ENCODE peak calls at places on chromosome 18, in six cellular contexts. X is transverse colon, U is breast epithelium, M is endothelial cell of umbilical vein, B is HL-60, G is spleen. P is an unnamed sample.

GRCh38 chr18:65017372-65017760 is 733.4 kb upstream of the CDH7 start:
- DNase-seq in B (no peak), U (no peak), M (no peak), X (no peak), G (no peak), P (no peak)

GRCh38 chr18:10965104-10965503 is 184.3 kb downstream of the PIEZO2 start:
- DNase-seq in X (no peak), G (no peak), M (no peak), B (no peak), U (no peak), P (no peak)

GRCh38 chr18:74531043-74531442 is 3.3 kb upstream of the CNDP1 start:
- DNase-seq in X (no peak), U (no peak), G (peak), B (no peak), M (no peak), P (no peak)

GRCh38 chr18:47915229-47915628 is 15.2 kb downstream of the SMAD2 start:
- DNase-seq in B (no peak), G (no peak), U (no peak), X (no peak), M (no peak), P (no peak)

GRCh38 chr18:36045241-36045999 is 21.9 kb downstream of the RPRD1A start:
- DNase-seq in B (no peak), X (no peak), U (no peak), G (no peak), M (no peak), P (no peak)

GRCh38 chr18:26655614-26656400 is 107.5 kb upstream of the KCTD1 start:
- DNase-seq in M (peak), B (no peak), U (peak), G (no peak), X (peak), P (no peak)

GRCh38 chr18:28115149-28115550 is 61.8 kb downstream of the CDH2 start:
- DNase-seq in X (no peak), G (no peak), B (no peak), U (no peak), M (peak), P (no peak)

GRCh38 chr18:10234912-10235439 is 219.5 kb upstream of the APCDD1 start:
- DNase-seq in X (no peak), M (no peak), U (peak), B (no peak), G (no peak), P (no peak)

GRCh38 chr18:9855686-9856085 is 30.1 kb upstream of the TXNDC2 start:
- DNase-seq in U (no peak), X (no peak), B (no peak), G (no peak), M (no peak), P (no peak)

GRCh38 chr18:58668897-58669296 is 2.4 kb upstream of the MALT1 start:
- DNase-seq in M (peak), G (no peak), X (no peak), U (no peak), B (no peak), P (peak)

GRCh38 chr18:67932261-67932660 is 415.7 kb upstream of the DSEL start:
- DNase-seq in X (no peak), U (no peak), M (no peak), B (no peak), G (no peak), P (no peak)

GRCh38 chr18:21663615-21664014 is 41.0 kb downstream of the ABHD3 start:
- DNase-seq in M (no peak), U (no peak), X (no peak), B (no peak), G (no peak), P (no peak)

GRCh38 chr18:61823595-61823994 is 69.2 kb downstream of the RNF152 start:
- DNase-seq in B (no peak), U (no peak), G (no peak), X (no peak), M (no peak), P (no peak)

GRCh38 chr18:4450065-4450676 is 4.9 kb downstream of the DLGAP1 start:
- DNase-seq in X (no peak), G (no peak), U (no peak), M (no peak), B (no peak), P (peak)

GRCh38 chr18:11154983-11155759 is 5.8 kb upstream of the PIEZO2 start:
- DNase-seq in U (no peak), M (no peak), G (no peak), X (no peak), B (no peak), P (no peak)

GRCh38 chr18:14978962-14979535 is 231.1 kb downstream of the ANKRD30B start:
- DNase-seq in X (peak), G (no peak), B (peak), U (no peak), M (peak), P (no peak)

GRCh38 chr18:58305792-58306191 is 261.8 kb downstream of the NEDD4L start:
- DNase-seq in U (no peak), M (no peak), G (no peak), X (no peak), B (no peak), P (no peak)

GRCh38 chr18:10038268-10038667 is 124.5 kb downstream of the VAPA start:
- DNase-seq in U (no peak), B (no peak), X (no peak), M (no peak), G (no peak), P (no peak)

GRCh38 chr18:3441290-3441689 is 8.7 kb upstream of the TGIF1 start:
- DNase-seq in M (peak), G (no peak), B (no peak), U (no peak), X (peak), P (no peak)

GRCh38 chr18:55879331-55879730 is 291.3 kb upstream of the TCF4 start:
- DNase-seq in X (no peak), B (no peak), M (no peak), U (no peak), G (no peak), P (no peak)

GRCh38 chr18:8176105-8176504 is 433.1 kb upstream of the RAB12 start:
- DNase-seq in U (no peak), B (no peak), G (no peak), M (no peak), X (no peak), P (no peak)

GRCh38 chr18:45891806-45892205 is 66.3 kb downstream of the SIGLEC15 start:
- DNase-seq in M (peak), X (no peak), G (no peak), U (no peak), B (no peak), P (no peak)

GRCh38 chr18:5997361-5997760 is 102.0 kb upstream of the TMEM200C start:
- DNase-seq in U (no peak), X (no peak), G (no peak), M (no peak), B (no peak), P (no peak)

GRCh38 chr18:28541941-28542340 is 365.0 kb upstream of the CDH2 start:
- DNase-seq in U (no peak), G (no peak), B (no peak), X (no peak), M (no peak), P (no peak)

GRCh38 chr18:58639751-58640427 is 11.0 kb upstream of the ALPK2 start:
- DNase-seq in X (no peak), B (peak), M (no peak), U (no peak), G (no peak), P (peak)

GRCh38 chr18:46663539-46663938 is 6.5 kb upstream of the LOXHD1 start:
- DNase-seq in M (no peak), U (no peak), B (no peak), X (no peak), G (no peak), P (no peak)

GRCh38 chr18:24138884-24139616 is at the start of gene CABYR:
- DNase-seq in U (peak), B (no peak), M (peak), X (peak), G (peak), P (peak)
- TF ChIP-seq POLR2AphosphoS5 in U (no peak), B (no peak), M (peak), X (peak), G (peak), P (peak)

GRCh38 chr18:78804206-78805030 is 175.2 kb upstream of the SALL3 start:
- DNase-seq in U (no peak), B (no peak), G (peak), X (no peak), M (no peak), P (no peak)

GRCh38 chr18:78809845-78810244 is 169.8 kb upstream of the SALL3 start:
- DNase-seq in X (no peak), B (no peak), G (peak), M (no peak), U (no peak), P (no peak)

GRCh38 chr18:78803104-78803503 is 176.5 kb upstream of the SALL3 start:
- DNase-seq in M (no peak), U (no peak), G (peak), B (no peak), X (no peak), P (no peak)

GRCh38 chr18:78801011-78801410 is 178.6 kb upstream of the SALL3 start:
- DNase-seq in G (peak), M (no peak), B (no peak), U (no peak), X (no peak), P (no peak)

DNA sequence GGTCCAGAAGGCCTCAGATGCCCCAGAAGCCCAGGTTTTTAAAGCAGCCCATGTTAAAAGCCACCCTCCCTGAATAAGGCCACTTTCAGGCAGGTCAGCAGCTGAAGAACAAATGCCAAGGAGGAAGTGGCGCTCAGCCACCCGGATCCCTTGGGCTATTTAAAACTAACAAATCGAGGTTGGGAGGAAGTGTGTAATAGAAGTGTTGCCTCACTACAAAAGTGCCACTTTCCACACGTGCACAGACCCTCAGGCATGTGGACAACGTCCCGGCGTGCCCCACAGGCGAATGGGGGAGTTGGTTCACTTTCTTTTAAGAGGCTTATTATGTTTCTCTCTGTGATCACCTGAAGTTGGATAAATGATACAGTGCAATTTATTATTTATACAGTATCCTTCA is 173.8 kb upstream of the SALL3 start:
- DNase-seq in G (peak), M (no peak), B (peak), X (no peak), U (no peak), P (no peak)
- H3K4me3 ChIP-seq in G (no peak), M (no peak), B (no peak), X (no peak), U (no peak), P (no peak)

DNA sequence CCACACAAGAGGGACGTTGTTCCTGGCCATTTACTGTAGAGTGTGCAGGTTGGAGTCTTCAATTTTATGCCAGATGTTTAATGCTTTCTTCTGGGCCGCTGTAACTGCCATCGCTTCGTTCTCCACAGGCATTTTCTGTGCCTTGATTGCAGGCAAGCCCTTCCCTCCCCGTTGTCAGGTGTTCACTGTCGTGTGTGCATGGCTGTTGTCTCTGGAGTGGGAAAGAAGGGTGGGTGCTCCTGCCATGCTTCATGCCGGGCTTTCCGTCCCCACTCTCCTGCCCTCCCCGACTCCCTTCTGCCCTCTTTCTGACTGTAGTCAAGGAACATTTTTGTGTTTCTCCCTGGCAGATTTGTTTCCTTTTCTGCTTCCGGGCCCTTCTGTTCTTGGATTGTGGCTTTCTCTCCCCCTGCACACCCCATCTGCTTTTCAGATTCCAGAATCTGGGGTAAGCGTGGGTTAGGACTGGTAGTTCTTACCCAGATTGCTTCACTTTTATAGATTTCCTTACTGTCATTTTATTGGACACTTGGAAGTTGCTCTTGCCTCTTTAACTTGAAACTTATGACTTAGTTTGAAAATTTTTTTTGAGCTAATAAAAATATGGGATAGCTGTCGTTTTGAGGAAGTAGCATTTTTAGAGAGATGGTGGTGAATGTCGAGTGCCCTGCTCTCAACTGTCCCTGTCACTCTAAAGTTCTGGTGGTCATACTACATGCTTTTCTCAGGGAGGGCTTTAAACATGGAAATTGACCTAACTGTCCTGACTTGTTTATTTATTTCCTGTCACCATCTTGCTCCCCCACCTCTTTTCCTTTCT is 15.8 kb downstream of the CEP192 start:
- DNase-seq in B (no peak), X (no peak), M (no peak), U (no peak), G (no peak), P (no peak)
- TF ChIP-seq POLR2AphosphoS5 in B (no peak), X (no peak), M (no peak), U (no peak), G (no peak), P (no peak)

GRCh38 chr18:54607213-54607934 is 16.3 kb downstream of the DYNAP start:
- DNase-seq in B (no peak), G (no peak), M (peak), X (peak), U (peak), P (no peak)
- H3K4me3 ChIP-seq in B (no peak), G (peak), M (peak), X (peak), U (peak), P (no peak)

GRCh38 chr18:63159590-63159989 is 160.0 kb downstream of the BCL2 start:
- DNase-seq in B (no peak), X (peak), G (no peak), M (no peak), U (no peak), P (no peak)

GRCh38 chr18:63162271-63163014 is 157.1 kb downstream of the BCL2 start:
- DNase-seq in X (peak), B (no peak), M (no peak), U (no peak), G (peak), P (no peak)

GRCh38 chr18:63160172-63160995 is 159.2 kb downstream of the BCL2 start:
- DNase-seq in G (peak), M (no peak), B (no peak), X (no peak), U (no peak), P (no peak)

GRCh38 chr18:63161032-63161727 is 158.4 kb downstream of the BCL2 start:
- DNase-seq in B (no peak), U (no peak), M (no peak), X (no peak), G (no peak), P (no peak)

GRCh38 chr18:63161728-63162195 is 157.8 kb downstream of the BCL2 start:
- DNase-seq in G (peak), U (peak), B (no peak), M (peak), X (peak), P (no peak)
- TF ChIP-seq POLR2AphosphoS5 in G (no peak), U (no peak), B (no peak), M (no peak), X (peak), P (no peak)

GRCh38 chr18:63253428-63254372 is 65.9 kb downstream of the BCL2 start:
- DNase-seq in G (no peak), B (peak), X (no peak), U (no peak), M (no peak), P (peak)
- H3K4me3 ChIP-seq in G (no peak), B (no peak), X (no peak), U (peak), M (no peak), P (peak)

P was measured in SK-N-MC.